ENCODE peak calls at places on chromosome 18, in ten cellular contexts. E is gastrocnemius medialis; W is ovary; P is CD4-positive, alpha-beta T cell; H is breast epithelium; Y is MCF 10A; I is adrenal gland; N is tibial artery; L is GM13976; S is AG09319. M is an unnamed sample.

GRCh38 chr18:36403896-36404824 is 106.6 kb downstream of the FHOD3 start:
- DNase-seq in E (no peak), W (no peak), P (no peak), H (no peak), Y (no peak), I (no peak), N (no peak), L (no peak), S (no peak), M (no peak)

GRCh38 chr18:22847392-22847791 is 85.7 kb upstream of the RBBP8 start:
- DNase-seq in E (no peak), W (no peak), P (no peak), H (no peak), Y (no peak), I (no peak), N (no peak), L (no peak), S (peak), M (no peak)

GRCh38 chr18:59631583-59632181 is 65.5 kb downstream of the CCBE1 start:
- DNase-seq in E (no peak), W (no peak), P (no peak), H (no peak), Y (peak), I (no peak), N (no peak), L (peak), S (no peak), M (peak)

GRCh38 chr18:48934708-48935432 is 15.9 kb downstream of the SMAD7 start:
- DNase-seq in E (peak), W (no peak), P (no peak), H (peak), Y (no peak), I (peak), N (peak), L (peak), S (no peak), M (no peak)

GRCh38 chr18:79898952-79899608 is 52.4 kb downstream of the SLC66A2 start:
- DNase-seq in E (peak), W (peak), P (no peak), H (no peak), Y (no peak), I (no peak), N (no peak), L (no peak), S (no peak), M (no peak)

GRCh38 chr18:11518788-11519685 is 90.4 kb upstream of the SLC35G4 start:
- DNase-seq in E (no peak), W (no peak), P (no peak), H (no peak), Y (peak), I (peak), N (no peak), L (peak), S (no peak), M (peak)

GRCh38 chr18:48263913-48264506 is 145.2 kb downstream of the ZBTB7C start:
- DNase-seq in E (no peak), W (no peak), P (no peak), H (no peak), Y (no peak), I (no peak), N (no peak), L (no peak), S (no peak), M (no peak)

GRCh38 chr18:70380915-70381896 is 92.4 kb downstream of the SOCS6 start:
- DNase-seq in E (no peak), W (no peak), P (no peak), H (no peak), Y (no peak), I (no peak), N (no peak), L (no peak), S (no peak), M (peak)

GRCh38 chr18:48745293-48745692 is 205.5 kb downstream of the SMAD7 start:
- DNase-seq in E (no peak), W (no peak), P (no peak), H (no peak), Y (no peak), I (no peak), N (no peak), L (no peak), S (no peak), M (no peak)

GRCh38 chr18:26405190-26405781 is 143.1 kb downstream of the KCTD1 start:
- DNase-seq in E (peak), W (no peak), P (no peak), H (no peak), Y (peak), I (peak), N (no peak), L (peak), S (peak), M (peak)

GRCh38 chr18:8750954-8751415 is 45.6 kb downstream of the MTCL1 start:
- DNase-seq in E (no peak), W (peak), P (no peak), H (no peak), Y (peak), I (no peak), N (no peak), L (no peak), S (peak), M (no peak)

GRCh38 chr18:21599585-21600525 is 649 bp downstream of the ESCO1 start:
- DNase-seq in E (peak), W (peak), P (no peak), H (peak), Y (peak), I (peak), N (peak), L (peak), S (no peak), M (peak)

GRCh38 chr18:5964996-5965395 is 69.7 kb upstream of the TMEM200C start:
- DNase-seq in E (no peak), W (no peak), P (no peak), H (no peak), Y (no peak), I (no peak), N (no peak), L (no peak), S (no peak), M (no peak)

GRCh38 chr18:76351961-76352581 is 143.0 kb downstream of the ZNF516 start:
- DNase-seq in E (peak), W (peak), P (no peak), H (no peak), Y (peak), I (no peak), N (no peak), L (no peak), S (peak), M (no peak)

GRCh38 chr18:23684515-23685197 is 4.6 kb upstream of the LAMA3 start:
- DNase-seq in E (no peak), W (no peak), P (no peak), H (no peak), Y (no peak), I (no peak), N (no peak), L (no peak), S (no peak), M (no peak)

GRCh38 chr18:46621111-46621766 is 35.8 kb downstream of the LOXHD1 start:
- DNase-seq in E (no peak), W (no peak), P (no peak), H (no peak), Y (no peak), I (no peak), N (no peak), L (no peak), S (no peak), M (no peak)

GRCh38 chr18:79876497-79876896 is 75.0 kb downstream of the SLC66A2 start:
- DNase-seq in E (no peak), W (peak), P (no peak), H (no peak), Y (peak), I (no peak), N (no peak), L (no peak), S (no peak), M (peak)

GRCh38 chr18:77223653-77224052 is 26.0 kb upstream of the GALR1 start:
- DNase-seq in E (no peak), W (no peak), P (no peak), H (no peak), Y (peak), I (no peak), N (no peak), L (no peak), S (no peak), M (no peak)

GRCh38 chr18:47204908-47205522 is 28.9 kb upstream of the IER3IP1 start:
- DNase-seq in E (no peak), W (no peak), P (peak), H (no peak), Y (peak), I (peak), N (no peak), L (peak), S (peak), M (peak)

GRCh38 chr18:57856128-57856527 is 53.0 kb upstream of the ATP8B1 start:
- DNase-seq in E (no peak), W (no peak), P (no peak), H (no peak), Y (no peak), I (no peak), N (no peak), L (no peak), S (no peak), M (no peak)

GRCh38 chr18:293557-293956 is 25.7 kb upstream of the THOC1 start:
- DNase-seq in E (no peak), W (no peak), P (no peak), H (no peak), Y (no peak), I (no peak), N (no peak), L (no peak), S (no peak), M (no peak)

GRCh38 chr18:61831071-61831470 is 61.7 kb downstream of the RNF152 start:
- DNase-seq in E (no peak), W (no peak), P (no peak), H (no peak), Y (no peak), I (no peak), N (no peak), L (no peak), S (no peak), M (no peak)

GRCh38 chr18:7164610-7165009 is 47.0 kb upstream of the LAMA1 start:
- DNase-seq in E (no peak), W (no peak), P (no peak), H (no peak), Y (peak), I (no peak), N (no peak), L (no peak), S (no peak), M (peak)

GRCh38 chr18:845152-845819 is 33.2 kb upstream of the YES1 start:
- DNase-seq in E (no peak), W (no peak), P (no peak), H (no peak), Y (peak), I (no peak), N (no peak), L (no peak), S (peak), M (no peak)

GRCh38 chr18:22286576-22286975 is 117.2 kb downstream of the GATA6 start:
- DNase-seq in E (no peak), W (no peak), P (no peak), H (no peak), Y (peak), I (peak), N (peak), L (no peak), S (no peak), M (no peak)

GRCh38 chr18:49227456-49227855 is 233.0 kb downstream of the DYM start:
- DNase-seq in E (no peak), W (no peak), P (no peak), H (no peak), Y (no peak), I (no peak), N (no peak), L (no peak), S (no peak), M (no peak)

GRCh38 chr18:48863432-48864065 is 87.2 kb downstream of the SMAD7 start:
- DNase-seq in E (no peak), W (no peak), P (no peak), H (no peak), Y (no peak), I (no peak), N (no peak), L (no peak), S (no peak), M (no peak)

GRCh38 chr18:77098033-77098432 is 34.5 kb downstream of the MBP start:
- DNase-seq in E (no peak), W (no peak), P (no peak), H (no peak), Y (no peak), I (no peak), N (no peak), L (no peak), S (no peak), M (no peak)

GRCh38 chr18:48410095-48410920 is 1.1 kb upstream of the ZBTB7C start:
- DNase-seq in E (peak), W (peak), P (peak), H (peak), Y (peak), I (peak), N (peak), L (peak), S (peak), M (peak)

GRCh38 chr18:13165636-13166423 is 52.7 kb upstream of the LDLRAD4 start:
- DNase-seq in E (no peak), W (no peak), P (no peak), H (no peak), Y (no peak), I (no peak), N (no peak), L (no peak), S (no peak), M (peak)

GRCh38 chr18:7579923-7580542 is 12.9 kb downstream of the PTPRM start:
- DNase-seq in E (no peak), W (no peak), P (no peak), H (no peak), Y (no peak), I (no peak), N (no peak), L (no peak), S (no peak), M (no peak)

DNA sequence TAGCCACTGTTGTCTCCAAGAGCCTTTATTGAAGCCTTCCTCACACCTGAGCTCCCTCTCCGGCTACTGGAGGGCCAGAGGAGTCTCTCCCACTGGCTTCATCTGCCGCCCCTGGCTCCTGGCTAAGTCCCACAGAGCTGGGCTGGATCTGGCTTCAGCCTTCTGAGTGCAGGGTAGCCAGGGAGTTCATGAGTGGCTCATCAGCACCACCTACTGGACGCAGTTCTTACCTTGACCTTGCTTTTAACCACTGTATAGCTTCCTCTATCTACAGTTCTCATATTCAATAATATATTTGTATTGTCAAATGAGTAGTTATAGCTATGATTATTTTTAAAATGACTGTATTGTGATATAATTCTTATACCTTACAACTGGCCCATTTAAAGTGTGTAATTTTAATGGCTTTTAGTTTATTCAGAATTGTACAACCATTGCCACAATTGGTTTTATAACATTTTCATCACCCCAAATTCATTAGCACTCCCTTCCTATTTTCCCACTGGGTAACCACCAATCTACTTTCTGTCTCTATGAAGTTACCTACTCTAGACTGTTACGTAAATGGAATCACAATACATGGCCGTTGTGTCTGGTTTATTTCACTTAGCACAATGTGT is 17.7 kb downstream of the CNDP1 start:
- DNase-seq in E (peak), W (peak), P (peak), H (peak), Y (peak), I (peak), N (peak), L (peak), S (peak), M (peak)
- TF ChIP-seq CTCF in E (peak), W (no peak), P (peak), H (peak), Y (peak), I (peak), N (peak), L (peak), S (peak), M (peak)

GRCh38 chr18:2994603-2995432 is 18.1 kb downstream of the LPIN2 start:
- DNase-seq in E (no peak), W (no peak), P (peak), H (no peak), Y (no peak), I (no peak), N (peak), L (peak), S (no peak), M (peak)
- TF ChIP-seq CTCF in E (no peak), W (no peak), P (peak), H (no peak), Y (no peak), I (peak), N (peak), L (peak), S (no peak), M (peak)

DNA sequence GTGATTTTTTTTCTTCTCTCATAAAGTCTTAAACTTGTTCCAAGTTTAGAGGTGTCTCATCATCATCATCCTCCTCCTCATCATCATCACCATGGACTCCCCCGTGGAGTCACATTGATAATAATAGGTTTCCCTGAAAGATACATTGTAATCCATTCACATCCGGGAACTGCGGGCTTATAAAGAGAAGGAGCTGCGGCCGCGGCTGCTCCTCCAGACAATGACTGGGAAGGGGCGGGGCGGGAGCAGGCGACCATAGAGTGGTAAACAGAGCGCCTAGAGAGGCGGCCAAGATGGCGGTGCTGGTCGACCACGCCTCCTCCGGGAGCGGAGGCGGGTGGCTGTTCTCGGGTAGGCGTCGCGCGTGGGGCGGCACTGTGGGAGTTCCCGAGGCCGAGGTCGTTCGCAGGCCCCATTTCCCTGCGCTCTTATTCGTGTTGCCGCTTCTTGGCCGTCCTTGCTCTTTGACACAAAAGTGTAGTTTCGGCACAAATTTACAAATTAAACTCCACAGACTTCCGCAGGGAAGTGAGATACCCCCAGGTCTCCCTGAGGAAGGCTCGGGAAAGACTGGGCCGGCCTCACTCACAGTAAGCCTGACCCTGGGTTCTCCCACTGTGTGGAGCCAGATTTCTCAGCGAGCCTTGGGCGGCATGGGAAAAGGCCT is 1.8 kb upstream of the TCF4 start:
- DNase-seq in E (peak), W (peak), P (peak), H (peak), Y (peak), I (peak), N (peak), L (peak), S (peak), M (peak)
- TF ChIP-seq CTCF in E (no peak), W (no peak), P (no peak), H (no peak), Y (no peak), I (no peak), N (no peak), L (no peak), S (peak), M (no peak)

DNA sequence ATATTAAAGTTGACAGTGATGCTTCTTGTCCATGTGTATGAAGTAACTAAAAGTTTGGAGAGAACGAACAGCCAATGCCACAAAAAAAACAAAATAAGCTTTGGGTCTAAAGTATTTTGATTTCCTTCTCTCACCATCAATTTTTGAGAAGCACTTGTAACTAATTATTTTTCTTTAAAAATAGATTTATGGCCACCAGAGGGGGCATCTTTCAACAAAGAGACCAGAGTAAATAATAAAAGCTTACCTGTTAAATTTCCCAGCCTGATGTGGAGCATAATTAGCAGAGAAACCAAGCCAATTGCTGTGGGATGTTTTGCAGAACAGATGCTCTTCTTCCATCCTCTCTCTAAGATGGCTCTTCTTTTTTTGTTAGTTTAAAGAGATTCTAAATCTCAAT is 29.0 kb downstream of the LINC00305 start:
- DNase-seq in E (no peak), W (no peak), P (no peak), H (no peak), Y (peak), I (no peak), N (no peak), L (no peak), S (no peak), M (no peak)
- TF ChIP-seq CTCF in E (no peak), W (no peak), P (no peak), H (no peak), Y (peak), I (peak), N (no peak), L (no peak), S (no peak), M (peak)

M was measured in endodermal cell.